ENCODE peak calls at places on chromosomes 3 and 15, in eight cellular contexts. L is activated T-cell treated with anti-CD3 and anti-CD28 coated beads for 48 hours; C is T-helper 1 cell; W is foreskin fibroblast; U is activated CD4-positive, alpha-beta memory T cell treated with anti-CD3 and anti-CD28 coated beads, Interleukin-2, amount 10 ng/mL, durations not matched to agents 7 days and 5 days; N is NCI-H69; P is heart right ventricle; M is Kasumi-1. I is an unnamed sample.

GRCh38 chr15:60520041-60520824 is 41.3 kb upstream of the ICE2 start:
- DNase-seq in L (no peak), C (no peak), W (peak), U (no peak), N (peak), P (no peak), M (no peak), I (no peak)

GRCh38 chr3:195171093-195171873 is 99.7 kb downstream of the XXYLT1 start:
- DNase-seq in L (no peak), C (no peak), W (no peak), U (no peak), N (no peak), P (no peak), M (no peak), I (no peak)

GRCh38 chr15:56532766-56533455 is 68.0 kb upstream of the MNS1 start:
- DNase-seq in L (no peak), C (no peak), W (no peak), U (no peak), N (no peak), P (no peak), M (no peak), I (no peak)

GRCh38 chr3:71859128-71859519 is 74.2 kb upstream of the PROK2 start:
- DNase-seq in L (no peak), C (no peak), W (no peak), U (no peak), N (peak), P (no peak), M (peak), I (no peak)

GRCh38 chr3:31908391-31909097 is 72.5 kb downstream of the OSBPL10 start:
- DNase-seq in L (no peak), C (no peak), W (no peak), U (no peak), N (peak), P (no peak), M (no peak), I (no peak)

GRCh38 chr3:12987602-12988001 is 85.6 kb downstream of the IQSEC1 start:
- DNase-seq in L (no peak), C (no peak), W (no peak), U (no peak), N (no peak), P (no peak), M (no peak), I (no peak)

GRCh38 chr3:166986000-166986399 is 394.1 kb downstream of the ZBBX start:
- DNase-seq in L (no peak), C (no peak), W (no peak), U (no peak), N (no peak), P (no peak), M (no peak), I (no peak)

GRCh38 chr3:157534725-157535161 is 31.5 kb upstream of the VEPH1 start:
- DNase-seq in L (no peak), C (no peak), W (no peak), U (no peak), N (no peak), P (no peak), M (no peak), I (no peak)

GRCh38 chr15:45221967-45222366 is 30.1 kb upstream of the SLC28A2 start:
- DNase-seq in L (no peak), C (no peak), W (no peak), U (no peak), N (no peak), P (no peak), M (no peak), I (no peak)

GRCh38 chr3:127448161-127448561 is 142.4 kb downstream of the TPRA1 start:
- DNase-seq in L (no peak), C (no peak), W (no peak), U (no peak), N (peak), P (no peak), M (no peak), I (peak)

GRCh38 chr15:84725001-84725491 is 9.1 kb upstream of the SEC11A start:
- DNase-seq in L (no peak), C (no peak), W (no peak), U (peak), N (no peak), P (no peak), M (peak), I (no peak)

GRCh38 chr3:88433572-88433971 is 283.8 kb downstream of the C3orf38 start:
- DNase-seq in L (no peak), C (no peak), W (no peak), U (no peak), N (peak), P (no peak), M (no peak), I (no peak)

GRCh38 chr3:57596495-57597239 is 477 bp downstream of the ARF4 start:
- DNase-seq in L (peak), C (peak), W (peak), U (peak), N (peak), P (peak), M (peak), I (peak)

GRCh38 chr15:55712363-55712762 is 30.6 kb downstream of the PRTG start:
- DNase-seq in L (no peak), C (no peak), W (no peak), U (no peak), N (no peak), P (no peak), M (no peak), I (no peak)

GRCh38 chr3:29145370-29145769 is 135.5 kb upstream of the RBMS3 start:
- DNase-seq in L (no peak), C (no peak), W (no peak), U (no peak), N (no peak), P (no peak), M (no peak), I (no peak)

GRCh38 chr3:123730816-123731215 is 146.0 kb upstream of the HACD2 start:
- DNase-seq in L (no peak), C (no peak), W (no peak), U (no peak), N (no peak), P (no peak), M (no peak), I (no peak)

GRCh38 chr3:197711973-197712707 is 24.6 kb downstream of the RUBCN start:
- DNase-seq in L (peak), C (peak), W (peak), U (peak), N (no peak), P (peak), M (peak), I (peak)

GRCh38 chr15:78448441-78449219 is 10.6 kb downstream of the IREB2 start:
- DNase-seq in L (no peak), C (no peak), W (no peak), U (no peak), N (no peak), P (no peak), M (no peak), I (no peak)

GRCh38 chr15:51793521-51793920 is 35.9 kb upstream of the TMOD3 start:
- DNase-seq in L (no peak), C (no peak), W (no peak), U (no peak), N (peak), P (peak), M (no peak), I (no peak)

GRCh38 chr3:120153294-120153693 is 59.0 kb upstream of the GSK3B start:
- DNase-seq in L (no peak), C (no peak), W (peak), U (no peak), N (peak), P (no peak), M (no peak), I (no peak)

GRCh38 chr15:73983211-73983727 is 8.8 kb downstream of the STOML1 start:
- DNase-seq in L (no peak), C (no peak), W (peak), U (no peak), N (peak), P (peak), M (no peak), I (no peak)

GRCh38 chr15:60374628-60375081 is 23.1 kb downstream of the ANXA2 start:
- DNase-seq in L (no peak), C (no peak), W (peak), U (no peak), N (peak), P (no peak), M (no peak), I (peak)

GRCh38 chr3:177236704-177237103 is 39.4 kb upstream of the TBL1XR1 start:
- DNase-seq in L (no peak), C (no peak), W (no peak), U (no peak), N (no peak), P (no peak), M (no peak), I (no peak)

GRCh38 chr3:104291878-104292277 is 1074.8 kb upstream of the ALCAM start:
- DNase-seq in L (no peak), C (no peak), W (no peak), U (no peak), N (peak), P (no peak), M (no peak), I (no peak)

GRCh38 chr3:177934001-177934891 is 602.0 kb upstream of the KCNMB2 start:
- DNase-seq in L (no peak), C (no peak), W (peak), U (no peak), N (peak), P (peak), M (no peak), I (no peak)

GRCh38 chr3:128808672-128809071 is 70.7 kb upstream of the ACAD9 start:
- DNase-seq in L (no peak), C (no peak), W (no peak), U (no peak), N (no peak), P (no peak), M (no peak), I (no peak)

GRCh38 chr3:32238027-32238815 is at the start of gene CMTM8:
- DNase-seq in L (peak), C (peak), W (peak), U (peak), N (peak), P (peak), M (peak), I (peak)

GRCh38 chr3:106688463-106688862 is 688.8 kb upstream of the CCDC54 start:
- DNase-seq in L (no peak), C (no peak), W (peak), U (no peak), N (peak), P (no peak), M (no peak), I (no peak)

GRCh38 chr3:43759297-43759782 is 68.6 kb downstream of the ABHD5 start:
- DNase-seq in L (no peak), C (no peak), W (peak), U (no peak), N (peak), P (no peak), M (no peak), I (no peak)

I was measured in osteocyte.